ENCODE peak calls at places on chromosomes 12 and 14, in five cellular contexts. One of them, this sample, is unnamed.

GRCh38 chr14:65772901-65773574 is 360.5 kb downstream of the FUT8 start:
- DNase-seq in psoas muscle: no peak
- DNase-seq in MCF 10A: no peak
- DNase-seq in ascending aorta: no peak
- DNase-seq in fibroblast of pulmonary artery: no peak
- DNase-seq in this sample: no peak

GRCh38 chr12:51028126-51028810 is 2.1 kb upstream of the SLC11A2 start:
- DNase-seq in MCF 10A: peak; percentile 87
- DNase-seq in psoas muscle: no peak
- DNase-seq in ascending aorta: peak; percentile 63
- DNase-seq in fibroblast of pulmonary artery: peak; percentile 58
- DNase-seq in this sample: no peak

GRCh38 chr14:95524706-95525512 is 8.5 kb upstream of the SYNE3 start:
- DNase-seq in ascending aorta: no peak
- DNase-seq in fibroblast of pulmonary artery: no peak
- DNase-seq in MCF 10A: peak; percentile 74
- DNase-seq in psoas muscle: no peak
- DNase-seq in this sample: no peak

GRCh38 chr12:53383258-53383657 is 3.3 kb downstream of the SP1 start:
- DNase-seq in psoas muscle: no peak
- DNase-seq in ascending aorta: no peak
- DNase-seq in fibroblast of pulmonary artery: no peak
- DNase-seq in MCF 10A: no peak
- DNase-seq in this sample: no peak

GRCh38 chr14:102241147-102241546 is 63.8 kb downstream of the MOK start:
- DNase-seq in MCF 10A: no peak
- DNase-seq in fibroblast of pulmonary artery: no peak
- DNase-seq in psoas muscle: no peak
- DNase-seq in ascending aorta: no peak
- DNase-seq in this sample: no peak

GRCh38 chr12:19916982-19917381 is 451.4 kb upstream of the PDE3A start:
- DNase-seq in ascending aorta: no peak
- DNase-seq in MCF 10A: no peak
- DNase-seq in fibroblast of pulmonary artery: no peak
- DNase-seq in psoas muscle: no peak
- DNase-seq in this sample: no peak

GRCh38 chr12:39329015-39329414 is 113.9 kb downstream of the KIF21A start:
- DNase-seq in ascending aorta: no peak
- DNase-seq in fibroblast of pulmonary artery: peak; percentile 33
- DNase-seq in MCF 10A: peak; percentile 32
- DNase-seq in psoas muscle: no peak
- DNase-seq in this sample: no peak

GRCh38 chr12:29882771-29883315 is 99.1 kb upstream of the TMTC1 start:
- DNase-seq in fibroblast of pulmonary artery: no peak
- DNase-seq in ascending aorta: no peak
- DNase-seq in MCF 10A: no peak
- DNase-seq in psoas muscle: no peak
- DNase-seq in this sample: no peak

GRCh38 chr12:90333384-90333783 is 621.6 kb downstream of the CCER1 start:
- DNase-seq in psoas muscle: no peak
- DNase-seq in ascending aorta: no peak
- DNase-seq in MCF 10A: no peak
- DNase-seq in fibroblast of pulmonary artery: no peak
- DNase-seq in this sample: no peak

GRCh38 chr12:46832084-46832704 is 6.4 kb upstream of the SLC38A4 start:
- DNase-seq in ascending aorta: no peak
- DNase-seq in psoas muscle: no peak
- DNase-seq in MCF 10A: no peak
- DNase-seq in fibroblast of pulmonary artery: no peak
- DNase-seq in this sample: no peak

GRCh38 chr14:97976861-97977260 is 1179.7 kb downstream of the VRK1 start:
- DNase-seq in fibroblast of pulmonary artery: no peak
- DNase-seq in psoas muscle: peak; percentile 54
- DNase-seq in ascending aorta: peak; percentile 61
- DNase-seq in MCF 10A: peak; percentile 16
- DNase-seq in this sample: no peak

GRCh38 chr14:97975960-97976359 is 1178.8 kb downstream of the VRK1 start:
- DNase-seq in ascending aorta: no peak
- DNase-seq in MCF 10A: no peak
- DNase-seq in psoas muscle: no peak
- DNase-seq in fibroblast of pulmonary artery: no peak
- DNase-seq in this sample: no peak

GRCh38 chr14:97977711-97978261 is 1180.6 kb downstream of the VRK1 start:
- DNase-seq in fibroblast of pulmonary artery: peak; percentile 2
- DNase-seq in MCF 10A: peak; percentile 96
- DNase-seq in psoas muscle: peak; percentile 72
- DNase-seq in ascending aorta: peak; percentile 87
- DNase-seq in this sample: peak; percentile 39

GRCh38 chr14:97978336-97978735 is 1181.2 kb downstream of the VRK1 start:
- DNase-seq in psoas muscle: peak; percentile 75
- DNase-seq in fibroblast of pulmonary artery: peak; percentile 2
- DNase-seq in MCF 10A: peak; percentile 88
- DNase-seq in ascending aorta: peak; percentile 82
- DNase-seq in this sample: no peak
- TF ChIP-seq CTCF in psoas muscle: peak; percentile 27
- TF ChIP-seq CTCF in fibroblast of pulmonary artery: no peak
- TF ChIP-seq CTCF in MCF 10A: peak; percentile 58
- TF ChIP-seq CTCF in ascending aorta: no peak
- TF ChIP-seq CTCF in this sample: no peak

GRCh38 chr14:54565236-54566151 is 1.4 kb upstream of the SAMD4A start:
- DNase-seq in psoas muscle: peak; percentile 96
- DNase-seq in fibroblast of pulmonary artery: peak; percentile 87
- DNase-seq in MCF 10A: peak; percentile 77
- DNase-seq in ascending aorta: peak; percentile 98
- DNase-seq in this sample: peak; percentile 74
- TF ChIP-seq CTCF in psoas muscle: peak; percentile 27
- TF ChIP-seq CTCF in fibroblast of pulmonary artery: peak; percentile 2
- TF ChIP-seq CTCF in MCF 10A: no peak
- TF ChIP-seq CTCF in ascending aorta: peak; percentile 32
- TF ChIP-seq CTCF in this sample: no peak

GRCh38 chr12:117444781-117445180 is 83.4 kb upstream of the NOS1 start:
- DNase-seq in ascending aorta: no peak
- DNase-seq in fibroblast of pulmonary artery: no peak
- DNase-seq in MCF 10A: no peak
- DNase-seq in psoas muscle: no peak
- DNase-seq in this sample: no peak
- TF ChIP-seq CTCF in ascending aorta: no peak
- TF ChIP-seq CTCF in fibroblast of pulmonary artery: no peak
- TF ChIP-seq CTCF in MCF 10A: no peak
- TF ChIP-seq CTCF in psoas muscle: no peak
- TF ChIP-seq CTCF in this sample: no peak

GRCh38 chr12:132075026-132075713 is 68.9 kb downstream of the DDX51 start:
- DNase-seq in fibroblast of pulmonary artery: no peak
- DNase-seq in ascending aorta: no peak
- DNase-seq in MCF 10A: no peak
- DNase-seq in psoas muscle: no peak
- DNase-seq in this sample: no peak
- TF ChIP-seq CTCF in fibroblast of pulmonary artery: peak; percentile 33
- TF ChIP-seq CTCF in ascending aorta: no peak
- TF ChIP-seq CTCF in MCF 10A: no peak
- TF ChIP-seq CTCF in psoas muscle: no peak
- TF ChIP-seq CTCF in this sample: no peak

GRCh38 chr14:106843376-106843775 is 1317.0 kb downstream of the TMEM121 start:
- DNase-seq in psoas muscle: no peak
- DNase-seq in fibroblast of pulmonary artery: no peak
- DNase-seq in ascending aorta: no peak
- DNase-seq in MCF 10A: no peak
- DNase-seq in this sample: no peak
- TF ChIP-seq CTCF in psoas muscle: no peak
- TF ChIP-seq CTCF in fibroblast of pulmonary artery: no peak
- TF ChIP-seq CTCF in ascending aorta: no peak
- TF ChIP-seq CTCF in MCF 10A: no peak
- TF ChIP-seq CTCF in this sample: no peak

GRCh38 chr12:27523642-27524488 is at the start of gene PPFIBP1:
- DNase-seq in MCF 10A: peak; percentile 99
- DNase-seq in psoas muscle: peak; percentile 99
- DNase-seq in fibroblast of pulmonary artery: peak; percentile 98
- DNase-seq in ascending aorta: peak; percentile 100
- DNase-seq in this sample: peak; percentile 97
- TF ChIP-seq CTCF in MCF 10A: no peak
- TF ChIP-seq CTCF in psoas muscle: peak; percentile 32
- TF ChIP-seq CTCF in fibroblast of pulmonary artery: peak; percentile 39
- TF ChIP-seq CTCF in ascending aorta: no peak
- TF ChIP-seq CTCF in this sample: no peak

GRCh38 chr12:102685841-102686240 is 205.5 kb upstream of the IGF1 start:
- DNase-seq in ascending aorta: no peak
- DNase-seq in fibroblast of pulmonary artery: no peak
- DNase-seq in MCF 10A: no peak
- DNase-seq in psoas muscle: no peak
- DNase-seq in this sample: no peak
- TF ChIP-seq CTCF in ascending aorta: no peak
- TF ChIP-seq CTCF in fibroblast of pulmonary artery: no peak
- TF ChIP-seq CTCF in MCF 10A: no peak
- TF ChIP-seq CTCF in psoas muscle: no peak
- TF ChIP-seq CTCF in this sample: no peak

DNA sequence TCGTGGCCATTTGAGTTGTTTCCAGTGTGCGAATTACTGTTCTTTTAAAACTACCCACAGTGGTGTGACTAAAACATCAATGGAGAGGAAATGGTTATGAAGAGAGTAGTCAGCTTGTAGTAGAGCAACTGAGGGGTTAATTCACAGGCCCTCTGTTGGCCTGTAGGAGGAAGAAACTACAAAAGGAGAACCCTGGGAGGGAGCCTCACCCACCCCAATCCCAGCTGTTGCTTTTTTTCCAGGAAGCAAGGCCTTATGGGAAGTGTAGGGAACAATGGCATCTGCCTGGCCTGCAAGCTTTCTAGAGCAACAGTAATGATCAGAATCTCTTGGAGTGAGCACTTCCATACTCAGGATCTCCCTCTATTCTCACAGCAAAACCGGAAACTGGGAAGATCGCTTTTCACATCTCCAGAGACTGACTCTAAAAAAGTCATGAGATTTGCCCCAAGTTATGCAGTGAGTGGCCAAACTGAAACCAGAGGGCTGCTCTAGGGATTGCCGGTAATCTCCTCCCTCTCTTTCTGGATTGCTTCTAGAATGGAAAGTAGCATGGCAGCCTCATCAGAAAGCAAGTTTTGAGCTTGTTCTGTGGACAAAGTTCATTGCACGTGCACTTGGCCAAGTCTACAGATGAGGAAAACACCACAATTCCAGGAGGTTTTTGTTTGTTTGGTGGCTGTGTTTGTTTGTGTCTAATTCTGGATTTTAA is 125.2 kb upstream of the PWP1 start:
- DNase-seq in fibroblast of pulmonary artery: no peak
- DNase-seq in psoas muscle: no peak
- DNase-seq in ascending aorta: no peak
- DNase-seq in MCF 10A: no peak
- DNase-seq in this sample: no peak
- TF ChIP-seq CTCF in fibroblast of pulmonary artery: no peak
- TF ChIP-seq CTCF in psoas muscle: no peak
- TF ChIP-seq CTCF in ascending aorta: no peak
- TF ChIP-seq CTCF in MCF 10A: no peak
- TF ChIP-seq CTCF in this sample: no peak

This sample was measured in omental fat pad.